ENCODE peak calls at places on chromosomes 1 and 21, in seven cellular contexts. C is H9, N is mesendoderm, K is IMR-90, U is neuronal stem cell, J is trophoblast cell, R is H1. X is an unnamed sample. For H3K27me3, the result is how much of the 10 kb centered on the place peaks cover.

GRCh38 chr21:36069713-36070573 is at the start of gene CBR1:
- DNase-seq in C (peak), N (peak), K (peak), U (peak), J (peak), R (no peak), X (peak)

GRCh38 chr1:226646870-226647449 is 92.1 kb downstream of the ITPKB start:
- DNase-seq in C (no peak), N (no peak), K (no peak), U (no peak), J (no peak), R (no peak), X (no peak)

GRCh38 chr21:25518491-25518911 is 88.8 kb downstream of the MRPL39 start:
- DNase-seq in C (peak), N (peak), K (no peak), U (no peak), J (no peak), R (peak), X (peak)

GRCh38 chr1:175376194-175376593 is 183.6 kb upstream of the KIAA0040 start:
- DNase-seq in C (peak), N (peak), K (no peak), U (no peak), J (peak), R (no peak), X (peak)

GRCh38 chr1:36081926-36082485 is 1.9 kb upstream of the TEKT2 start:
- DNase-seq in C (no peak), N (no peak), K (no peak), U (no peak), J (no peak), R (peak), X (no peak)

GRCh38 chr1:72281637-72282270 is 585 bp downstream of the NEGR1 start:
- DNase-seq in C (no peak), N (no peak), K (peak), U (peak), J (peak), R (no peak), X (no peak)

GRCh38 chr1:24849653-24850295 is 80.3 kb downstream of the RUNX3 start:
- DNase-seq in C (peak), N (peak), K (peak), U (no peak), J (peak), R (peak), X (peak)

GRCh38 chr1:94276900-94277581 is 39.7 kb upstream of the ARHGAP29 start:
- DNase-seq in C (no peak), N (no peak), K (no peak), U (no peak), J (no peak), R (no peak), X (no peak)

GRCh38 chr1:60908159-60908558 is 174.2 kb upstream of the NFIA start:
- DNase-seq in C (no peak), N (no peak), K (no peak), U (no peak), J (peak), R (no peak), X (no peak)

GRCh38 chr1:182739545-182739944 is 50.0 kb upstream of the NPL start:
- DNase-seq in C (peak), N (peak), K (no peak), U (no peak), J (no peak), R (no peak), X (no peak)

GRCh38 chr1:193264313-193265065 is 78.1 kb upstream of the B3GALT2 start:
- DNase-seq in C (no peak), N (no peak), K (peak), U (no peak), J (peak), R (no peak), X (no peak)

GRCh38 chr1:59595774-59596173 is 219.0 kb upstream of the HOOK1 start:
- DNase-seq in C (no peak), N (no peak), K (peak), U (no peak), J (peak), R (no peak), X (peak)

GRCh38 chr1:189619682-189620332 is 857.9 kb downstream of the BRINP3 start:
- DNase-seq in C (no peak), N (peak), K (peak), U (no peak), J (no peak), R (no peak), X (peak)

GRCh38 chr1:235972316-235973090 is 92.4 kb downstream of the NID1 start:
- DNase-seq in C (no peak), N (peak), K (peak), U (no peak), J (peak), R (no peak), X (peak)

GRCh38 chr21:45991606-45992301 is 10.2 kb downstream of the COL6A1 start:
- DNase-seq in C (no peak), N (no peak), K (no peak), U (no peak), J (no peak), R (no peak), X (no peak)

GRCh38 chr1:42747125-42747524 is 7.1 kb upstream of the CLDN19 start:
- DNase-seq in C (peak), N (peak), K (no peak), U (peak), J (peak), R (peak), X (peak)

GRCh38 chr1:197774691-197775281 is 494 bp downstream of the DENND1B start:
- DNase-seq in C (peak), N (peak), K (peak), U (peak), J (peak), R (peak), X (peak)

GRCh38 chr21:14545906-14546480 is at the start of gene SAMSN1:
- DNase-seq in C (no peak), N (no peak), K (no peak), U (no peak), J (peak), R (no peak), X (peak)

GRCh38 chr1:229018674-229019295 is 252.1 kb upstream of the RAB4A start:
- DNase-seq in C (no peak), N (no peak), K (no peak), U (no peak), J (no peak), R (no peak), X (no peak)

GRCh38 chr1:235843458-235843857 is 23.2 kb downstream of the LYST start:
- DNase-seq in C (no peak), N (peak), K (peak), U (no peak), J (peak), R (no peak), X (peak)

GRCh38 chr1:115706774-115707425 is 61.6 kb downstream of the CASQ2 start:
- DNase-seq in C (peak), N (peak), K (peak), U (peak), J (peak), R (no peak), X (peak)

GRCh38 chr1:174689524-174689923 is 241.8 kb downstream of the GPR52 start:
- DNase-seq in C (no peak), N (no peak), K (no peak), U (no peak), J (no peak), R (no peak), X (no peak)

GRCh38 chr1:36008546-36009197 is 75.2 kb upstream of the TEKT2 start:
- DNase-seq in C (no peak), N (peak), K (peak), U (no peak), J (peak), R (no peak), X (peak)

GRCh38 chr21:25862596-25862995 is 127.8 kb downstream of the GABPA start:
- DNase-seq in C (no peak), N (peak), K (peak), U (no peak), J (peak), R (no peak), X (peak)

GRCh38 chr1:164446020-164446419 is 113.0 kb upstream of the PBX1 start:
- DNase-seq in C (no peak), N (no peak), K (no peak), U (no peak), J (no peak), R (no peak), X (no peak)

GRCh38 chr1:915295-916172 is 8.2 kb upstream of the SAMD11 start:
- DNase-seq in C (no peak), N (no peak), K (no peak), U (no peak), J (no peak), R (no peak), X (no peak)

GRCh38 chr21:44294391-44295162 is 5.3 kb upstream of the PFKL start:
- DNase-seq in C (no peak), N (no peak), K (peak), U (no peak), J (no peak), R (no peak), X (no peak)

GRCh38 chr1:203152158-203153034 is 23.2 kb downstream of the MYBPH start:
- DNase-seq in C (peak), N (peak), K (peak), U (peak), J (peak), R (no peak), X (peak)

GRCh38 chr1:247332901-247333361 is 1.3 kb upstream of the ZNF496 start:
- DNase-seq in C (no peak), N (peak), K (peak), U (no peak), J (peak), R (no peak), X (peak)

GRCh38 chr1:219163401-219163954 is 10.2 kb upstream of the LYPLAL1 start:
- DNase-seq in C (no peak), N (no peak), K (no peak), U (no peak), J (no peak), R (no peak), X (no peak)
- H3K4ac ChIP-seq in C (no peak), N (no peak), K (no peak), U (no peak), J (no peak), R (no peak), X (no peak)

GRCh38 chr1:223234164-223234501 is 91.1 kb upstream of the TLR5 start:
- DNase-seq in C (no peak), N (no peak), K (no peak), U (no peak), J (no peak), R (peak), X (no peak)
- H3K23ac ChIP-seq in C (no peak), N (no peak), K (peak), U (no peak), J (no peak), R (no peak), X (no peak)

GRCh38 chr1:18618546-18619466 is 11.8 kb upstream of the PAX7 start:
- DNase-seq in C (no peak), N (no peak), K (no peak), U (no peak), J (peak), R (no peak), X (no peak)

GRCh38 chr1:18614011-18614735 is 16.5 kb upstream of the PAX7 start:
- DNase-seq in C (no peak), N (no peak), K (no peak), U (no peak), J (no peak), R (no peak), X (no peak)

DNA sequence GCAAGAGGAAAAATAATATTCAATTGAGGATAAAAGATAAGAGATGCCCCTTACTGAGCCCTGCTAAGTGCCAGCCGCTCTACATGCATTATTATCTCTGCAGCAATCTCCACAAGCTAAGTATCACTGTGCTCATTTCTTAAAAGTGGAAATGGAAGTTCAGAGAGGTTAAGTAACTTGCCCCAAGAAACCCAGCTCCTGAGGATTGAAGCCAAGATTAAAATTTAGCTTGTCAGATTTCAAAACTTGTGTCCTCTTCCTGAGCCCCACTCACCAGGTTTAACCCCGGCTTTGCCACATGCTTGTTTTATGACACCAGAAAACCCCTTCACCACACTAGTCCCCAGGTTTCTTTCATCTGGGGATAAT is 11.2 kb upstream of the PAX7 start:
- DNase-seq in C (no peak), N (no peak), K (no peak), U (no peak), J (no peak), R (no peak), X (no peak)
- H3K27me3 ChIP-seq in C (under half), N (under half), K (under half), U (under half), J (under half), R (under half), X (under half)

DNA sequence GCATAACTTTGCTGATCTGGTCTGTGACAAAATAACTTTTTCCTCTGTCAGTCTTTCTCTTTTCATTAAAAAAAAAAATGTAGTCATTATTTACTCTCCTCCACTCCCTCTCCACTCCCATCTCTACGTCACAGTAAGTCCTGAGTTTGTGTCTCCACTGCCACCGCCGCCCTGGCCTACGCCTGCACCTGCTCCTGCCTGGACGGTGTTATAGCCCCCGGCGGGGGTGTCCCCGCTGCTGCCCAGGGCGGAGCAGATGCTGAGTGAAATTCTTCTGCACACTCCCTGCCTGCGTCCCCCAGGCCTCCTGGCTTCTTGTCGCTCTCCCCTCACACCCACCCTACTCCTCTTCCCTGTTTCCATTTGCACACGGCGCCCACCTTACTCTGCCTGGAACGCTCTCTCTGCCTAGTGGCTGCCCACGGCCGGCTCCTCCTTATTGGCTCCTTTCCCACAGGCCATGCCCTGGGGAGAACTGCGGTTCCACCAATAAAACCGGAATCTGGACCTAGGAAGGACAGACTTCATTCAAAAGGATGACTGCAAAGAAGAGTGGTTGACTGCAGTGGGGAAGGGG is 55.2 kb upstream of the C1orf174 start:
- DNase-seq in C (no peak), N (no peak), K (no peak), U (no peak), J (no peak), R (no peak), X (no peak)
- H3K4ac ChIP-seq in C (no peak), N (no peak), K (no peak), U (no peak), J (no peak), R (no peak), X (no peak)